ENCODE peak calls at places on chromosomes 13 and 19, in five cellular contexts. D is transverse colon, Y is ovary, Q is dorsolateral prefrontal cortex, G is tibial artery. X is an unnamed sample.

GRCh38 chr19:5319516-5319915 is 21.1 kb downstream of the PTPRS start:
- DNase-seq in Y (no peak), Q (no peak), G (no peak), D (no peak), X (no peak)

GRCh38 chr19:47497073-47497766 is 13.2 kb upstream of the KPTN start:
- DNase-seq in D (no peak), G (no peak), Q (no peak), Y (no peak), X (no peak)

GRCh38 chr19:46950526-46951235 is 69.0 kb upstream of the NPAS1 start:
- DNase-seq in Y (no peak), Q (no peak), D (no peak), G (no peak), X (no peak)

GRCh38 chr19:14006085-14006765 is at the start of gene RFX1:
- DNase-seq in D (peak; percentile 100), Y (peak; percentile 100), G (peak; percentile 100), Q (peak; percentile 100), X (peak; percentile 100)

GRCh38 chr13:98900442-98900841 is 77.4 kb downstream of the DOCK9 start:
- DNase-seq in G (no peak), D (no peak), Y (no peak), Q (no peak), X (no peak)

GRCh38 chr13:58838615-58839014 is 1207.1 kb downstream of the PCDH17 start:
- DNase-seq in G (no peak), Q (no peak), Y (no peak), D (no peak), X (no peak)

GRCh38 chr19:57648336-57649003 is 15.5 kb downstream of the ZNF211 start:
- DNase-seq in D (no peak), Y (no peak), Q (no peak), G (no peak), X (no peak)

GRCh38 chr13:37023871-37024270 is 23.3 kb downstream of the EXOSC8 start:
- DNase-seq in D (no peak), G (no peak), Q (no peak), Y (no peak), X (no peak)

GRCh38 chr19:4064073-4064550 is 2.6 kb downstream of the ZBTB7A start:
- DNase-seq in D (peak; percentile 43), Q (no peak), Y (peak; percentile 72), G (no peak), X (no peak)

GRCh38 chr13:99425485-99426341 is 75.6 kb upstream of the TM9SF2 start:
- DNase-seq in Y (no peak), Q (no peak), D (peak; percentile 64), G (no peak), X (no peak)

GRCh38 chr13:95083758-95084157 is 217.5 kb downstream of the ABCC4 start:
- DNase-seq in Q (no peak), Y (no peak), D (no peak), G (no peak), X (peak; percentile 47)

GRCh38 chr13:27007166-27007565 is 164.4 kb downstream of the USP12 start:
- DNase-seq in D (no peak), G (no peak), Q (no peak), Y (no peak), X (no peak)

GRCh38 chr13:23547000-23547590 is 23.1 kb upstream of the TNFRSF19 start:
- DNase-seq in Q (no peak), D (peak; percentile 9), Y (peak; percentile 64), G (peak; percentile 66), X (no peak)

GRCh38 chr13:47178090-47178950 is 281.5 kb upstream of the HTR2A start:
- DNase-seq in G (no peak), D (no peak), Q (no peak), Y (no peak), X (no peak)

GRCh38 chr13:36059366-36059765 is 71.8 kb downstream of the DCLK1 start:
- DNase-seq in Q (no peak), Y (no peak), G (no peak), D (no peak), X (no peak)

DNA sequence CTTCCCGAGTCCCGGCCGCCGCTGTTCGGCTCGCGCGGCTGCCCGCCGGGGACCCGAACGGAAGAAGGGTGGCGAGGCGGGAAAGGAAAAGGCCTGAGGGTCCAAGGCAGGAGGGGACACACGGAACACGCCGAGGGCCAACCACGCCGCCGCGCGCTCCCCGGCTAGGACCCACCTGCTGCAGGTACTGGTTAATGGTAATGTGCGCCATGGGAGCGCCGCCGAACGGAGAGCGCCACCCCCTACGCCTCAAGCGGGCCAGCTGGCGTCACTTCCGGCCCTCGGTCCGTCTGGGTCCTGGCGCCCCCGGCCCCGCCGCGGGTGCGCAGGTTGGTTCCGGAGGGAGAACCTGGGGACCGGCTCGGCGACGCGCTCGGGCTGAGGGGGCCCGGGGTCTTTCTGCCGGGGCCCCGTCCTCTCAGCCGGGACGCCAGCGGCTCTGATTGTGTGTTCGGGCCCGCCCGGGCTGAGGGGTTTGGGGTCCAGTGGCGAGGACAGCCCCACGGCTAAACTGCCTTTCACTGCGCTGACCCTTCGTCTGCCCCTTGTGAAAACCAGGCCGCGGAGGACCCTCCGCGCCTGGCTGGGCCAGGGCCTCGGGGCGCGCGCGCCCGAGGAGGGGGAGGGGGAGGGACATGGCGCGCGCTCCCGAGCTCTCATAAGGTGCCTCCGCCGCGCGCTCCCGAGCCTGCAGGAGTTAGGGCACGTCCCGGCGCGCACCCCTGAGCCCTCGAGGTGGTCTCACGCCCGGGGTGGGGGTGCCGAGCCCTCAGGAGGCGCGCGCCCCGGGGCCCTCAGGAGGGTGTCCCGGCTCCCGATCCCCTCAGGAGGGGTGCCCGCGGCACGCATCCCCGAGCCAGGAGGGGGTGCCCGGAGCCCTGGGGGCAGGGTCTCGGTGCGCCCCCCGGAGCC is at the start of gene PCID2:
- DNase-seq in D (peak; percentile 91), Q (peak; percentile 80), Y (peak; percentile 93), G (peak; percentile 92), X (no peak)
- TF ChIP-seq CTCF in D (no peak), Q (no peak), Y (no peak), G (no peak), X (no peak)

DNA sequence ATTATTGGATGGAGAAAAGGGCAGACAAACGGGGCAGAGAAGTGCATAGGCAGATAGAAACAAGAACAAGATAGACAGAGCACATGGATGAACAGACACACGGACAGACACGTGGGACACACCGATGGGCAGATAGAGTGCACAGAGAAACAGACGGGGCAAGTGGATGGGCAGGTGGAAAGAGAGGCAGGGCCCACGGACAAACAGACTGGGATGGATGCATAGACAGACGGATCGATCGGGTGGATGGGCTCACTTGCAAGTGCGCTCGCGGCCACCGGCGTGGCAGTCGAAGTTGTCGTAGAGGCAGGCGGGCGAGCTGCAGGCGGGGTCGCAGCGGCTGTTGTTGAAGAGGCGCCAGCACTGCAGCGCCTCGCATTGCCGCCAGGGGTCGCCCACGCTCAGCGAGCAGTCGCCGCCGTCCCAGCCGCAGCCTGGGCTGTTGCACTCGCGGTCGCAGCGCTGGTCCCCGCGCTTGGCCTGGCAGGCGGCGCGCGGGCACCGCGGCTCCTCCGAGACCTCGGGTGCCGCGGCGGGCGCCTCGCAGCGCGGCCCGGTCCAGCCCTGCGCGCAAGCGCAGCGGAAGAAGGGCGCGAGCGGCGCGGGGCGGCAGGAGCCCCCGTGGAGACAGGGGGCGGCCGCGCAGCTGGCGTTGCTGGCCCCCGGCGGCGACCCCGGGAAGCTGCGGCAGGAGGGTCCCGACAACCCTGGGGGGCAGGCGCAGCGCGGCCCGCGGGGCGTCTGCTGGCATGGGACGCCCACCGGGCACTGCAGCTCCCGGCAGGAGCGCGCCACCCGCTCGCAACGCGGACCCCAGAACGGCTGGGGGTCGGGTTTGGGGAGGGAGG is 23.3 kb downstream of the NOTCH3 start:
- DNase-seq in D (peak; percentile 83), G (peak; percentile 89), Q (peak; percentile 78), Y (peak; percentile 87), X (no peak)
- H3K4me3 ChIP-seq in D (peak overlapping the region; percentile 31), G (peak overlapping the region; percentile 30), Q (peak overlapping the region; percentile 56), Y (no peak overlapping the region), X (no peak overlapping the region)

DNA sequence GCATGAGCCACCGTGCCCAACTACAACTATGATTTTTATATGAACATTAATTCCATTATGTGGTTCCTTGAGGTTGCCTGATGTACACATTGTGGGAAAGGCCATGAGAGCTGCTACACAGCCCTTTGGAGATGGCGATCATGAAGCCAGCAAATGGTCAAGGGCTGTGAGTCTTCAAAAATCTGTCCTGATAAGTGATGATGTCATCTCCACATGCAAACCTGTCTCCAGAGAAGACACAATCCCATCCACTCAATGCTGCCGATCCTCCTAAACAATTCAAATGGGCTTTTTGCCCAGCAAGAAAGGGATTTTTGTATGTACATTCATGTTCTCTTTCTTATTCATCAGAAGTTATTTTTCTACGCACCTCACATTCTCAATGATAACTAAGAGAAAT is 17.6 kb downstream of the SIGLEC7 start:
- DNase-seq in Y (no peak), Q (no peak), D (no peak), G (no peak), X (no peak)
- H3K27me3 ChIP-seq in Y (no peaks in the 10 kb centered on the region), Q (no peaks in the 10 kb centered on the region), D (no peaks in the 10 kb centered on the region), G (peaks cover 19% of the 10 kb centered on the region), X (peaks cover 3% of the 10 kb centered on the region)

GRCh38 chr19:21856751-21857150 is 20.8 kb upstream of the ZNF43 start:
- DNase-seq in G (no peak), Q (no peak), D (no peak), Y (no peak), X (no peak)

GRCh38 chr19:21848706-21849105 is 12.7 kb upstream of the ZNF43 start:
- DNase-seq in Q (no peak), G (no peak), Y (no peak), D (no peak), X (peak; percentile 6)

GRCh38 chr19:21850636-21851255 is 14.8 kb upstream of the ZNF43 start:
- DNase-seq in D (no peak), Q (no peak), Y (no peak), G (no peak), X (no peak)

DNA sequence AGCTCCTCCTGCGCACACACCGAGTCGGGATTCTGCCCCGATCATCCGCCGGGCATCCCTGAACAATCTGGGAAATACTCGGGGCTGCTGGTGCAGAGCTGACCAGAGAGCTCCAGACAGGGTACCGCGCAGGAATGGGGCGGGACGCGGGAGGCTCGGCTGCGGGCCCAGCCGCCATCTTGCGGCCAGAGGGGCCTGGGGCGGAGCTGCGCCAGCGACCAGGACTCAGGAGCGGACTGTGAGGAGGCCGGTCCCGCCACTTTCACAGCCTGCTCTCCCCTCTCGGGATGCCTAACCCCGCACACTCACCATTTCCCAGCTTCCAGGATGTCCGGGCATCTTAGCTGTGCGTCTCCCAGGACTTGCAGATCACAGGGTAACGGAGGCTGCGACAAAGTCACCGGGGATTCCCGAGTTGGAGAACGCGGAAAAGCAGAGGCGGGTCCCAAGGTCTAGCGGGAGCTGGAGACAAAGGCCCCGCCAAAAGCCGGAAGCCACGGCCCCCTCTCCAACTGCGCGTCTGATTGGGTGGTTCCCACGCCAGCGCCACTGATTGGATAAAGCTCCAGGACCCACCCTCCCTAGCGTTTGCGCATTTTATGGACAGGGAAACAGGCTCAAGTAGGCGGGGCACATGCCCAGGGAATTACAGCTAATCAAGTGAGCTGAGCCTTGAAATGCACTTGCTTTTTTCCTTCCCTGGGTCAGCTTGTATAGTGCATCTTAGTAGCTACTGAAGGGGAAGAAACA is 15.8 kb upstream of the ZNF43 start:
- DNase-seq in Q (peak; percentile 90), D (peak; percentile 94), Y (peak; percentile 95), G (peak; percentile 98), X (peak; percentile 87)
- TF ChIP-seq CTCF in Q (no peak), D (no peak), Y (no peak), G (peak; percentile 6), X (no peak)

DNA sequence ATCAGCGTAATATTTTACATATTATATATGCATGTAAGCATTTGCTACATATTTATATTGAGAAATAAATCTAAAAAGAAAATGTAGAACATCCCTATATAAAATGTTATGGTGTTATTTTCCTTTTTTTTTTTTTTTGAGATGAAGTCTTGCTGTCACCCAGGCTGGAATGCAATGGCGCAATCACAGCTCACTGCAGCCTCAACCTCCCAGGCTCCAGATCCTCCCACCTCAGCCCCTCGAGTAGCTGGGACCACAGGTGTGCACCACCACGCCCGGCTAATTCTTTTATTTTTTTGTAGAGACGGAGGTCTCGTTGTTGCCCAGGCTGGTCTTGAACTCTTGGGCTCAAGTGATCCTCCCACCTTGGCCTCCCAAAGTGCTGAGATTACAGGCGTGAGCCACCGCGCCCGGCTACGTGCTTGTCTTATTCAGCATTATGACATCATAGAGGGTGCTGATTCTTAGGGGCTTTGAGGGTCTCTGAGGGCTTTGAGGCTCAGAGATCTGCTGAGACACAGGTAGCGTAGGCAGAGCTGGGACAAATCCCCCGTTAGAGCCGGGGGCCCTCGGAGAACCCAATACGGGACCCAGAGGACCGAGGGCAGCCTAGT is 101.9 kb downstream of the GADD45B start:
- DNase-seq in Y (peak; percentile 35), Q (no peak), D (no peak), G (peak; percentile 69), X (no peak)
- H3K4me3 ChIP-seq in Y (no peak overlapping the region), Q (no peak overlapping the region), D (no peak overlapping the region), G (peak overlapping the region; percentile 52), X (no peak overlapping the region)

X was measured in AG04450.